ENCODE peak calls at places on chromosome 11, in four cellular contexts. S is cardiac fibroblast, W is left lung, R is upper lobe of right lung. E is an unnamed sample.

GRCh38 chr11:68373189-68373809 is 60.9 kb downstream of the LRP5 start:
- DNase-seq in S (no peak), W (no peak), R (no peak), E (no peak)

GRCh38 chr11:121688860-121689614 is 236.3 kb upstream of the SORL1-AS1 start:
- DNase-seq in S (no peak), W (no peak), R (no peak), E (no peak)

GRCh38 chr11:13889566-13890214 is 72.8 kb upstream of the SPON1 start:
- DNase-seq in S (no peak), W (no peak), R (no peak), E (no peak)

GRCh38 chr11:120244476-120244875 is 4.5 kb downstream of the POU2F3 start:
- DNase-seq in S (peak), W (no peak), R (no peak), E (peak)

GRCh38 chr11:68128682-68129327 is 7.6 kb upstream of the CHKA start:
- DNase-seq in S (peak), W (peak), R (peak), E (peak)

GRCh38 chr11:118227865-118228785 is 3.3 kb upstream of the JAML start:
- DNase-seq in S (no peak), W (no peak), R (no peak), E (no peak)

GRCh38 chr11:82653752-82654151 is 79.9 kb downstream of the FAM181B start:
- DNase-seq in S (no peak), W (no peak), R (no peak), E (no peak)

GRCh38 chr11:12216100-12216499 is 105.7 kb downstream of the MICAL2 start:
- DNase-seq in S (no peak), W (no peak), R (no peak), E (no peak)

GRCh38 chr11:76808158-76808557 is 25.0 kb downstream of the TSKU start:
- DNase-seq in S (no peak), W (no peak), R (no peak), E (no peak)

GRCh38 chr11:64499261-64500004 is 91.6 kb upstream of the SLC22A12 start:
- DNase-seq in S (no peak), W (no peak), R (no peak), E (no peak)

GRCh38 chr11:36268337-36268931 is 20.8 kb downstream of the COMMD9 start:
- DNase-seq in S (no peak), W (no peak), R (no peak), E (no peak)

GRCh38 chr11:8685306-8685705 is 2.7 kb downstream of the RPL27A start:
- DNase-seq in S (no peak), W (no peak), R (no peak), E (no peak)
- H3K4me3 ChIP-seq in S (peak), W (peak), R (no peak), E (peak)

GRCh38 chr11:47349521-47350095 is 2.9 kb downstream of the MYBPC3 start:
- DNase-seq in S (no peak), W (no peak), R (no peak), E (no peak)

GRCh38 chr11:47345890-47346563 is 6.5 kb downstream of the MYBPC3 start:
- DNase-seq in S (no peak), W (no peak), R (no peak), E (no peak)

GRCh38 chr11:47348859-47349258 is 3.6 kb downstream of the MYBPC3 start:
- DNase-seq in S (peak), W (no peak), R (no peak), E (no peak)

GRCh38 chr11:47348131-47348802 is 4.2 kb downstream of the MYBPC3 start:
- DNase-seq in S (no peak), W (no peak), R (no peak), E (no peak)

DNA sequence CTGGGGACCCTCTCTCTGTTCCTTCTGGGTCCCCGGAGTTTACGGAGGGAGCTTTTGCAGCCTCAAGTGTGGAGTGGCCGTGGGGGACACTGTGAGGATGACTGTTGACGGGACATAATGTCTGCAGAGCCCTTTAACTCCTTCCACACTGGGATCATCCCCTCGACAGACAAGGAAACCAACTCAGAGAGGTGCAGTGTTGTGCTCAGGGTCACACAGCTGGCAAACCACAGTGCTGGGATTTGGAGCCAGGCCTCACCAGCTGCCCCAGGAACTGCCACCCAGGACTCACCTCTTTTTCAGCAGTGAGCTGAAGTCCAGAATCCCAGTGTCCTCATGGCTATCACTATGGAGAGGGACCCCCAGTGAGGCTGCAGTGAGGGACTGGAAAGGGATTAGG is 5.4 kb downstream of the MYBPC3 start:
- DNase-seq in S (no peak), W (no peak), R (no peak), E (no peak)
- H3K4me3 ChIP-seq in S (no peak), W (no peak), R (no peak), E (no peak)

DNA sequence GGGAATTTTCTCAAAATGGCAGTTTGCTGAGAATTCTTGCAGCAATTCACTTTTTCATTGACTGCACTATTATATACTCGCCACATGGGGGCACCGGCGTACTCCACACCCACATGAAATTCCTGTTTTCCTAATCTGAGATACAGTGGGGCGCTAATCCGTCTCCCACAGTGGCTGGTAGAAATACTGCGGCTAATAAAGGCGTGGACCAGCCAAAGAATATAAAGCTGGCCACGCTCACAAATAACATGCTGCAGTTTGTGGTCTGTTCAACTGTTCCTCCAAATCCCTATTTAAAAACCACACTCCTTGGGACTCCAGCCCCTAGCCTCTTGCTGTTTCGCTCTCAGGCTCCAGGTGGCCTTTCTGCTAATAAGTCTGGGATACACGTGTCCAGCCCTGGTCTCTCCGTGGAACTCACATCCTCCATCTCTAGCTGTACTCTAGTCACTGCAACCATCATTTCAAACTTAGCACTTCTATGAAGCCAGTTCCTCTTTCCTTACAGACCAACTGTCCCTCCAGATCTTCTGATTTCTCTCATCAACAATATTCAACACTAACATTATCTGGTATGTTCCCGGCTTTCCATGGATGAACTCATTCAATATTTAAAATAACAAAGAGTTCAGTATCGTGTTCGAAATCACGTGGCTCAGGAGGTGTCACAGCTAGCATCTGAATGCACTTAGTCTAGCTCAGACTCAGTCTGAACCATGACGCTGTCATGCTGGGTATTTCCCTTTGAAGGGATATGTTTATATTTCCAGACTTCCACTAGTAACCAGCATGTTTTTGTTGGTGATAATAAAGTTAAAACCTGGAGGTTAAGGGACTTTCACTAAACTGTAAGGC is 22.0 kb downstream of the TBRG1 start:
- DNase-seq in S (peak), W (no peak), R (peak), E (peak)
- H3K4me3 ChIP-seq in S (peak), W (no peak), R (no peak), E (no peak)

GRCh38 chr11:27469333-27469680 is 3.3 kb downstream of the LGR4 start:
- DNase-seq in S (no peak), W (no peak), R (no peak), E (no peak)
- H3K4me3 ChIP-seq in S (no peak), W (no peak), R (no peak), E (no peak)

GRCh38 chr11:57458060-57458409 is 2.3 kb upstream of the RTN4RL2 start:
- DNase-seq in S (no peak), W (no peak), R (no peak), E (no peak)
- H3K4me3 ChIP-seq in S (no peak), W (peak), R (peak), E (no peak)

GRCh38 chr11:3370268-3370870 is 8.6 kb downstream of the ZNF195 start:
- DNase-seq in S (no peak), W (no peak), R (no peak), E (no peak)

GRCh38 chr11:3369366-3369765 is 9.6 kb downstream of the ZNF195 start:
- DNase-seq in S (no peak), W (no peak), R (no peak), E (no peak)

GRCh38 chr11:3368199-3368598 is 10.7 kb downstream of the ZNF195 start:
- DNase-seq in S (no peak), W (no peak), R (no peak), E (no peak)

DNA sequence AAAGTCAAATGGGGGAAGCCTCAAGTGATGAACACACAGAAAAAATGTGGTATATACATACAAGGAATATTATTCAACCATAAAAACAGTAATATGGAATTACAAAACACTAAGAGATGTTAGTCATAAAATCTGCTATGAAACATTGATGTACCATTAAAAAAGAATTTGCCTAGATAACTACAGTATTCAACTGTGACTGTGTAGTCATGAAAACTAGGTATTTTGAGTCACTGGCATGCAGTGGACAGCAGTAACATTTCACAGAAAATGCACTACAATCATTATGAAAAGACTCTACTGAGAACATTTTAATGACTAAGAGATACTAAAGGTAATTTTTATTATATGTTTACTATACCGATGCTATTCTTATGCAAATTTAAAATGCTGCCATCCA is 11.7 kb downstream of the ZNF195 start:
- DNase-seq in S (peak), W (no peak), R (no peak), E (no peak)
- H3K4me3 ChIP-seq in S (no peak), W (no peak), R (no peak), E (no peak)